ENCODE peak calls at places on chromosomes 1 and 21, in eight cellular contexts. Q, R, W, N, L, I, J and U are unnamed samples.

GRCh38 chr1:8540266-8540926 is 222.5 kb downstream of the SLC45A1 start:
- DNase-seq in Q (no peak), R (no peak), W (peak), N (no peak), L (no peak), I (no peak), J (no peak), U (no peak)

GRCh38 chr1:55015731-55016620 is 17.2 kb downstream of the BSND start:
- DNase-seq in Q (no peak), R (no peak), W (no peak), N (no peak), L (no peak), I (no peak), J (peak), U (no peak)

GRCh38 chr1:207004931-207005830 is 27.4 kb downstream of the C1orf116 start:
- DNase-seq in Q (no peak), R (peak), W (no peak), N (peak), L (peak), I (no peak), J (no peak), U (peak)

GRCh38 chr1:29414091-29414490 is 177.8 kb downstream of the PTPRU start:
- DNase-seq in Q (no peak), R (no peak), W (no peak), N (no peak), L (no peak), I (no peak), J (no peak), U (no peak)

GRCh38 chr1:93827128-93827527 is 51.9 kb downstream of the DNTTIP2 start:
- DNase-seq in Q (no peak), R (no peak), W (no peak), N (no peak), L (no peak), I (no peak), J (no peak), U (no peak)

GRCh38 chr1:230222678-230223077 is 155.6 kb downstream of the GALNT2 start:
- DNase-seq in Q (no peak), R (no peak), W (no peak), N (no peak), L (no peak), I (no peak), J (no peak), U (no peak)

GRCh38 chr1:150552692-150553278 is 3.6 kb downstream of the ADAMTSL4 start:
- DNase-seq in Q (no peak), R (no peak), W (peak), N (no peak), L (no peak), I (no peak), J (peak), U (no peak)

GRCh38 chr1:67843335-67843734 is 10.1 kb upstream of the GNG12 start:
- DNase-seq in Q (no peak), R (no peak), W (no peak), N (no peak), L (no peak), I (no peak), J (no peak), U (no peak)

GRCh38 chr21:39386194-39386593 is 37.3 kb upstream of the HMGN1 start:
- DNase-seq in Q (peak), R (peak), W (peak), N (no peak), L (no peak), I (peak), J (no peak), U (peak)

GRCh38 chr1:29649375-29650040 is 413.2 kb downstream of the PTPRU start:
- DNase-seq in Q (no peak), R (no peak), W (no peak), N (no peak), L (no peak), I (no peak), J (peak), U (peak)

GRCh38 chr1:162264108-162264507 is 112.5 kb downstream of the SPATA46 start:
- DNase-seq in Q (no peak), R (no peak), W (no peak), N (no peak), L (no peak), I (no peak), J (no peak), U (no peak)

GRCh38 chr1:209890606-209891330 is 47.2 kb upstream of the SYT14 start:
- DNase-seq in Q (no peak), R (no peak), W (no peak), N (no peak), L (peak), I (no peak), J (no peak), U (no peak)

GRCh38 chr1:235972316-235973090 is 92.4 kb downstream of the NID1 start:
- DNase-seq in Q (no peak), R (no peak), W (no peak), N (no peak), L (peak), I (no peak), J (no peak), U (no peak)

GRCh38 chr1:215887618-215888017 is 320.5 kb downstream of the KCTD3 start:
- DNase-seq in Q (no peak), R (no peak), W (no peak), N (no peak), L (no peak), I (no peak), J (no peak), U (no peak)

GRCh38 chr1:241442686-241443085 is 76.9 kb downstream of the FH start:
- DNase-seq in Q (no peak), R (no peak), W (no peak), N (no peak), L (no peak), I (no peak), J (no peak), U (no peak)

GRCh38 chr21:33449650-33450049 is 30.1 kb downstream of the TMEM50B start:
- DNase-seq in Q (no peak), R (no peak), W (no peak), N (no peak), L (no peak), I (no peak), J (no peak), U (no peak)

GRCh38 chr1:70892140-70892539 is 155.5 kb downstream of the PTGER3 start:
- DNase-seq in Q (no peak), R (peak), W (no peak), N (no peak), L (no peak), I (no peak), J (no peak), U (no peak)

GRCh38 chr1:94803517-94804441 is 16.4 kb upstream of the SLC44A3 start:
- DNase-seq in Q (peak), R (peak), W (peak), N (no peak), L (no peak), I (no peak), J (no peak), U (peak)

GRCh38 chr1:45585110-45585426 is 1.2 kb downstream of the NASP start:
- DNase-seq in Q (no peak), R (no peak), W (no peak), N (no peak), L (no peak), I (no peak), J (no peak), U (no peak)

GRCh38 chr1:107593436-107594209 is 371.4 kb downstream of the VAV3 start:
- DNase-seq in Q (no peak), R (no peak), W (no peak), N (no peak), L (no peak), I (no peak), J (no peak), U (no peak)

GRCh38 chr1:16043521-16043920 is at the start of gene CLCNKB:
- DNase-seq in Q (no peak), R (peak), W (no peak), N (no peak), L (no peak), I (peak), J (no peak), U (peak)

GRCh38 chr1:13900583-13900982 is 200.6 kb downstream of the PRDM2 start:
- DNase-seq in Q (no peak), R (no peak), W (no peak), N (no peak), L (no peak), I (no peak), J (no peak), U (no peak)

GRCh38 chr1:180215856-180216625 is 14.0 kb upstream of the LHX4 start:
- DNase-seq in Q (no peak), R (no peak), W (no peak), N (no peak), L (no peak), I (no peak), J (peak), U (no peak)

GRCh38 chr21:38861989-38862683 is 56.4 kb downstream of the ETS2 start:
- DNase-seq in Q (no peak), R (no peak), W (no peak), N (no peak), L (peak), I (no peak), J (no peak), U (no peak)

GRCh38 chr1:167052389-167052788 is 37.8 kb downstream of the GPA33 start:
- DNase-seq in Q (no peak), R (no peak), W (no peak), N (no peak), L (no peak), I (no peak), J (no peak), U (no peak)

GRCh38 chr1:75366595-75366994 is 232.4 kb downstream of the LHX8 start:
- DNase-seq in Q (no peak), R (no peak), W (no peak), N (no peak), L (no peak), I (no peak), J (no peak), U (no peak)

GRCh38 chr1:210989949-210990348 is 144.0 kb downstream of the KCNH1 start:
- DNase-seq in Q (no peak), R (no peak), W (no peak), N (no peak), L (no peak), I (no peak), J (no peak), U (no peak)

GRCh38 chr1:243851129-243851756 is 1.2 kb upstream of the AKT3 start:
- DNase-seq in Q (no peak), R (no peak), W (peak), N (peak), L (peak), I (no peak), J (no peak), U (no peak)

GRCh38 chr1:22331618-22332017 is 120.0 kb upstream of the ZBTB40 start:
- DNase-seq in Q (no peak), R (no peak), W (no peak), N (no peak), L (no peak), I (no peak), J (no peak), U (no peak)

GRCh38 chr1:155977607-155978324 is 581 bp downstream of the ARHGEF2 start:
- DNase-seq in Q (peak), R (peak), W (peak), N (peak), L (no peak), I (no peak), J (peak), U (peak)

GRCh38 chr1:178683304-178683703 is 41.7 kb upstream of the RALGPS2 start:
- DNase-seq in Q (no peak), R (no peak), W (no peak), N (no peak), L (no peak), I (no peak), J (no peak), U (no peak)

GRCh38 chr1:95497566-95497965 is 263.6 kb downstream of the RWDD3 start:
- DNase-seq in Q (no peak), R (no peak), W (no peak), N (no peak), L (no peak), I (no peak), J (no peak), U (no peak)

GRCh38 chr1:154429841-154430611 is 24.9 kb downstream of the IL6R start:
- DNase-seq in Q (no peak), R (no peak), W (no peak), N (peak), L (no peak), I (no peak), J (no peak), U (no peak)
- H3K27ac ChIP-seq in Q (no peak), R (no peak), W (peak), N (peak), L (no peak), I (no peak), J (no peak), U (peak)

GRCh38 chr21:27674037-27674436 is 707.1 kb upstream of the ADAMTS5 start:
- DNase-seq in Q (no peak), R (no peak), W (no peak), N (no peak), L (no peak), I (no peak), J (no peak), U (no peak)
- H3K27ac ChIP-seq in Q (no peak), R (no peak), W (peak), N (no peak), L (no peak), I (no peak), J (no peak), U (no peak)

DNA sequence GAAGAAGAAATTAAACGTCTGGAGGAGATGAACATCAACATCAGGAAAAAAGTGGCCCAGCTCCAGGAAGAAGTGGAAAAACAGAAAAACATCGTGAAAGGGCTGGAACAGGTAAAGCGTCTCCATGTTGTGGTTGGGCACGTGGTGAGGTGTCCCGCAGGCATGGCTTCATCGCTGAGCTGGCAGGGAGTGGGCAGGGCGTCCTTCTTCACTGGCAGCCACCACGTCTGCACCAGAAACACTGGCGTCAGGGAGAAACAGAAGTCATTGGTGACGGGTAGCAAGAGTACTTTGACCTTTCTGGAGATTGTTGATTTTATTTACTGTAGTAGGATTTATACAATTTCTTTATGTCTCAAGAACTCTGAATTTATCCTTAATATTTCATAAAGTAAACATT is 59.0 kb upstream of the DIP2A start:
- DNase-seq in Q (no peak), R (no peak), W (no peak), N (peak), L (no peak), I (peak), J (no peak), U (no peak)
- H3K27ac ChIP-seq in Q (no peak), R (no peak), W (no peak), N (no peak), L (no peak), I (no peak), J (no peak), U (no peak)

GRCh38 chr1:158145173-158145719 is 35.4 kb upstream of the CD1D start:
- DNase-seq in Q (no peak), R (peak), W (peak), N (no peak), L (no peak), I (no peak), J (no peak), U (no peak)
- H3K27ac ChIP-seq in Q (no peak), R (peak), W (peak), N (no peak), L (no peak), I (no peak), J (peak), U (no peak)